ENCODE peak calls at places on chromosomes 2 and 18, in six cellular contexts. R, T, Z, H, I and M are unnamed samples.

GRCh38 chr2:28624798-28625701 is 126.6 kb upstream of the PPP1CB start:
- DNase-seq in R (no peak), T (no peak), I (peak), Z (peak), H (peak), M (no peak)

GRCh38 chr2:72111061-72111460 is 36.6 kb downstream of the CYP26B1 start:
- DNase-seq in R (no peak), Z (no peak), I (no peak), H (no peak), T (no peak), M (no peak)

GRCh38 chr18:73118121-73118816 is 250.5 kb upstream of the NETO1 start:
- DNase-seq in H (peak), T (peak), Z (no peak), R (peak), I (no peak), M (no peak)

GRCh38 chr2:74050153-74050552 is 65.4 kb downstream of the TET3 start:
- DNase-seq in H (no peak), T (no peak), R (no peak), Z (no peak), I (no peak), M (no peak)

GRCh38 chr2:20526666-20527065 is 79.8 kb downstream of the RHOB start:
- DNase-seq in Z (peak), I (no peak), T (peak), H (no peak), R (no peak), M (no peak)

GRCh38 chr2:210287301-210287700 is 27.7 kb downstream of the MYL1 start:
- DNase-seq in H (no peak), T (no peak), R (no peak), Z (no peak), I (peak), M (no peak)

GRCh38 chr2:95333056-95333455 is 35.9 kb downstream of the KCNIP3 start:
- DNase-seq in Z (peak), T (no peak), R (no peak), I (no peak), H (no peak), M (no peak)

GRCh38 chr18:76955529-76956170 is 133.3 kb downstream of the ZNF236 start:
- DNase-seq in I (no peak), Z (no peak), T (no peak), H (no peak), R (no peak), M (peak)

GRCh38 chr2:112939425-112939824 is 28.5 kb downstream of the IL37 start:
- DNase-seq in I (no peak), R (no peak), H (no peak), Z (no peak), T (no peak), M (no peak)

GRCh38 chr2:144459937-144460336 is 60.0 kb downstream of the ZEB2 start:
- DNase-seq in Z (no peak), I (no peak), H (peak), R (no peak), T (peak), M (no peak)

GRCh38 chr2:38187416-38188127 is 111.6 kb upstream of the CYP1B1 start:
- DNase-seq in T (peak), Z (peak), I (no peak), H (peak), R (peak), M (no peak)

GRCh38 chr2:54470241-54470938 is 14.3 kb downstream of the SPTBN1 start:
- DNase-seq in R (no peak), T (peak), I (peak), H (peak), Z (no peak), M (no peak)

GRCh38 chr2:170361359-170361936 is 183.5 kb downstream of the MYO3B start:
- DNase-seq in T (peak), Z (no peak), H (peak), R (no peak), I (peak), M (no peak)